ENCODE peak calls at places on chromosomes 6 and 20, in seven cellular contexts. Y is astrocyte of the spinal cord; W is heart right ventricle; K is epithelial cell of proximal tubule; C is fibroblast of villous mesenchyme; Z is GM12865; P is CD8-positive, alpha-beta T cell. X is an unnamed sample.

GRCh38 chr6:52305948-52306767 is 21.6 kb upstream of the MCM3 start:
- DNase-seq in W (no peak), P (no peak), Z (peak), C (no peak), K (no peak), Y (no peak), X (peak)

GRCh38 chr6:35160642-35161041 is 19.5 kb upstream of the TCP11 start:
- DNase-seq in Y (no peak), Z (no peak), C (no peak), P (no peak), W (no peak), K (no peak), X (no peak)

GRCh38 chr20:46438156-46438750 is 31.8 kb upstream of the ELMO2 start:
- DNase-seq in Z (peak), P (no peak), K (no peak), Y (peak), W (peak), C (peak), X (peak)

GRCh38 chr20:33837096-33837830 is 26.1 kb downstream of the CHMP4B start:
- DNase-seq in Y (no peak), P (no peak), Z (peak), C (no peak), K (no peak), W (no peak), X (peak)

GRCh38 chr6:168851460-168852103 is 402.1 kb downstream of the THBS2 start:
- DNase-seq in W (no peak), Z (no peak), K (no peak), Y (peak), P (no peak), C (peak), X (no peak)

GRCh38 chr20:39107741-39108140 is 145.6 kb downstream of the DHX35 start:
- DNase-seq in Z (no peak), W (no peak), Y (no peak), P (no peak), K (no peak), C (peak), X (no peak)

GRCh38 chr6:166712554-166713228 is 85.6 kb upstream of the RPS6KA2 start:
- DNase-seq in K (no peak), Y (no peak), W (no peak), P (no peak), Z (no peak), C (no peak), X (no peak)

GRCh38 chr20:63708301-63709148 is 686 bp downstream of the ZGPAT start:
- DNase-seq in P (no peak), C (no peak), K (no peak), Z (peak), W (no peak), Y (no peak), X (peak)

GRCh38 chr6:119476024-119476423 is 126.5 kb upstream of the MAN1A1 start:
- DNase-seq in Y (no peak), W (no peak), P (no peak), C (no peak), K (no peak), Z (no peak), X (no peak)

GRCh38 chr20:50413088-50413500 is 97.1 kb upstream of the PTPN1 start:
- DNase-seq in C (peak), K (no peak), P (no peak), Z (no peak), Y (no peak), W (no peak), X (no peak)

GRCh38 chr6:152086223-152086873 is 278.9 kb downstream of the ESR1 start:
- DNase-seq in Z (no peak), W (no peak), K (no peak), P (no peak), C (no peak), Y (no peak), X (no peak)

GRCh38 chr6:56328366-56328765 is 81.0 kb upstream of the COL21A1 start:
- DNase-seq in K (no peak), Y (no peak), Z (no peak), C (no peak), P (no peak), W (no peak), X (no peak)

GRCh38 chr6:113276631-113277030 is 580.5 kb upstream of the MARCKS start:
- DNase-seq in W (no peak), C (no peak), Y (no peak), Z (no peak), P (no peak), K (no peak), X (no peak)

GRCh38 chr6:92779758-92780157 is 639.6 kb downstream of the EPHA7 start:
- DNase-seq in C (peak), K (peak), W (peak), P (no peak), Z (no peak), Y (peak), X (no peak)

GRCh38 chr6:84618836-84619235 is 145.6 kb downstream of the TBX18 start:
- DNase-seq in Z (no peak), K (no peak), P (no peak), Y (peak), C (peak), W (no peak), X (no peak)

GRCh38 chr20:47727170-47727880 is 58.0 kb downstream of the SULF2 start:
- DNase-seq in C (no peak), Z (peak), K (no peak), P (peak), Y (no peak), W (peak), X (peak)

GRCh38 chr6:110703906-110704594 is 111.2 kb downstream of the CDK19 start:
- DNase-seq in Z (no peak), W (no peak), C (peak), P (no peak), K (peak), Y (no peak), X (no peak)

GRCh38 chr20:50789968-50790650 is 4.8 kb upstream of the BCAS4 start:
- DNase-seq in P (no peak), W (no peak), C (no peak), K (no peak), Z (no peak), Y (no peak), X (no peak)

GRCh38 chr6:149917679-149918078 is 5.2 kb downstream of the RAET1G start:
- DNase-seq in Y (no peak), C (no peak), P (no peak), K (no peak), W (no peak), Z (no peak), X (no peak)

GRCh38 chr20:20010639-20011500 is 6.3 kb upstream of the NAA20 start:
- DNase-seq in Y (peak), C (peak), W (no peak), K (no peak), Z (no peak), P (no peak), X (no peak)

GRCh38 chr20:52269926-52270325 is 78.3 kb upstream of the ZFP64 start:
- DNase-seq in W (no peak), C (no peak), Y (no peak), P (no peak), Z (no peak), K (no peak), X (no peak)

GRCh38 chr20:23362392-23363256 is 642 bp downstream of the GZF1 start:
- DNase-seq in Y (peak), P (peak), W (peak), Z (peak), C (peak), K (no peak), X (no peak)

GRCh38 chr20:43559147-43559477 is 285 bp downstream of the SGK2 start:
- DNase-seq in C (no peak), W (no peak), P (no peak), K (no peak), Y (no peak), Z (no peak), X (no peak)

GRCh38 chr20:32522525-32522774 is 62.7 kb downstream of the NOL4L start:
- DNase-seq in C (no peak), Y (no peak), P (no peak), Z (no peak), K (no peak), W (no peak), X (no peak)

GRCh38 chr6:70345619-70346018 is 42.7 kb upstream of the COL9A1 start:
- DNase-seq in C (no peak), K (no peak), P (no peak), W (no peak), Z (no peak), Y (no peak), X (no peak)

GRCh38 chr6:160306284-160306683 is 41.9 kb upstream of the SLC22A3 start:
- DNase-seq in K (no peak), C (no peak), W (no peak), Z (no peak), Y (no peak), P (no peak), X (no peak)

GRCh38 chr20:1881240-1881835 is 13.9 kb upstream of the SIRPA start:
- DNase-seq in K (no peak), P (no peak), Y (no peak), W (no peak), C (no peak), Z (no peak), X (no peak)

GRCh38 chr6:3031857-3032256 is 32.2 kb downstream of the NQO2 start:
- DNase-seq in P (no peak), Y (no peak), K (no peak), W (no peak), C (no peak), Z (peak), X (no peak)
- TF ChIP-seq CTCF in P (no peak), Y (no peak), K (no peak), W (no peak), C (no peak), Z (no peak), X (no peak)

DNA sequence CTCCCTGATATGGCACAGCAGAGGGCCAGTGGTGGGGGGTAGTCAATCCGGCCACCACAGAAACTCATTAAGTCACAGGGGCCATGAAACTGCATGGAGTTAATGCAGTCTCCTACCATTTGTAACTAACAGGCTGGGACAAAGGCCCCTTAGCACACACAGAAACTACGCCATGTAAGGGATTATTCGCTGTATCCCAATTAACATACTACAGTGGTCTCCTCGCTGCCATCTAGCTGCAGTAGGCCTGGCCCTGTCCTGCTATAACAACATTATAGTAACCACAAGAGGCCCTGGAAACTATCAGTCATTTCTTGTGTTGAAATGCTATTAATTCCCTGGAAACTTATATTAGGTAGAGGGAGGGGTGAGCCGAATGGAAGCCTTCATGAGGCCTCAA is 72.3 kb upstream of the CCN2 start:
- DNase-seq in Y (no peak), W (no peak), C (peak), K (no peak), Z (no peak), P (no peak), X (no peak)
- TF ChIP-seq CTCF in Y (peak), W (no peak), C (no peak), K (peak), Z (no peak), P (no peak), X (no peak)

GRCh38 chr6:42135161-42135560 is 7.3 kb downstream of the C6orf132 start:
- DNase-seq in W (no peak), Y (no peak), C (no peak), K (no peak), Z (no peak), P (no peak), X (no peak)

GRCh38 chr6:42136508-42137191 is 5.8 kb downstream of the C6orf132 start:
- DNase-seq in C (peak), Y (peak), P (no peak), K (peak), Z (peak), W (no peak), X (peak)

GRCh38 chr6:42131531-42131930 is 10.9 kb downstream of the C6orf132 start:
- DNase-seq in Z (no peak), Y (peak), W (no peak), C (peak), P (no peak), K (no peak), X (no peak)

GRCh38 chr6:42135722-42136121 is 6.7 kb downstream of the C6orf132 start:
- DNase-seq in W (no peak), K (no peak), P (no peak), C (no peak), Z (no peak), Y (no peak), X (no peak)

GRCh38 chr6:42133926-42134325 is 8.5 kb downstream of the C6orf132 start:
- DNase-seq in C (no peak), K (no peak), W (no peak), P (no peak), Y (no peak), Z (no peak), X (no peak)
- TF ChIP-seq CTCF in C (no peak), K (no peak), W (no peak), P (no peak), Y (no peak), Z (no peak), X (no peak)

GRCh38 chr6:45590225-45590624 is 212.5 kb upstream of the SUPT3H start:
- DNase-seq in K (peak), W (no peak), Z (no peak), C (peak), P (no peak), Y (peak), X (no peak)

GRCh38 chr6:45587229-45588060 is 209.7 kb upstream of the SUPT3H start:
- DNase-seq in W (no peak), C (no peak), Y (no peak), K (no peak), P (no peak), Z (no peak), X (no peak)

GRCh38 chr6:45591306-45591705 is 213.6 kb upstream of the SUPT3H start:
- DNase-seq in C (peak), W (no peak), Z (no peak), Y (peak), P (no peak), K (no peak), X (no peak)

GRCh38 chr6:45590751-45591184 is 213.0 kb upstream of the SUPT3H start:
- DNase-seq in W (no peak), K (no peak), C (peak), Y (peak), P (no peak), Z (no peak), X (no peak)

DNA sequence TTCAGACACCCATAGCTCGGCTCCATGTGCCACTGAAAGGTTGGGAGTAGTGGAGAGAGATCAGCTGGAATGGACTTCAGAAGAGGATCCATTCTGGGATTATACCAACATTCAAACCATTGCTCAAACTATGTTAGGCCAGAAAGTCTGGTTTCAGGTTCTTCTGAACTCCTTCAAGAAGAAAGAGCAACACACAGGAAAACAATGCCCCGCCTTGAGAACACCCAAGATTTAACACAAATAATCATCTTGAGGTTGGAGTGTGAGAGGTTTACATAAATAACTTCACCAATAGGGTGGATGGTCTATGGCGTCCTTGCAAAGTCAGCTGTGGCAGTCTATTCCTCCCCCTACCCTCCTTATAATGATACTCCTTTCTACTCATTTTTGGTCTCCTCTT is 211.6 kb upstream of the SUPT3H start:
- DNase-seq in Z (no peak), C (no peak), K (no peak), P (no peak), W (no peak), Y (no peak), X (no peak)
- TF ChIP-seq CTCF in Z (no peak), C (no peak), K (no peak), P (no peak), W (no peak), Y (no peak), X (no peak)

GRCh38 chr6:148526145-148526544 is 183.5 kb downstream of the SASH1 start:
- DNase-seq in K (no peak), Z (no peak), W (no peak), C (no peak), P (no peak), Y (no peak), X (no peak)

GRCh38 chr6:148530394-148530923 is 187.8 kb downstream of the SASH1 start:
- DNase-seq in W (no peak), C (peak), Z (peak), K (peak), Y (peak), P (no peak), X (peak)

GRCh38 chr6:148529010-148529409 is 186.4 kb downstream of the SASH1 start:
- DNase-seq in K (no peak), Y (no peak), P (no peak), W (no peak), Z (no peak), C (no peak), X (no peak)

GRCh38 chr6:148530976-148531375 is 188.3 kb downstream of the SASH1 start:
- DNase-seq in Z (no peak), P (no peak), W (no peak), Y (no peak), C (no peak), K (no peak), X (no peak)

GRCh38 chr6:148528292-148528691 is 185.7 kb downstream of the SASH1 start:
- DNase-seq in K (no peak), Z (no peak), C (peak), Y (no peak), P (no peak), W (no peak), X (no peak)
- TF ChIP-seq CTCF in K (no peak), Z (no peak), C (peak), Y (peak), P (no peak), W (no peak), X (no peak)

GRCh38 chr20:44622501-44623270 is 28.8 kb downstream of the ADA start:
- DNase-seq in Y (no peak), P (no peak), C (no peak), Z (no peak), K (no peak), W (no peak), X (no peak)
- TF ChIP-seq CTCF in Y (no peak), P (no peak), C (no peak), Z (no peak), K (no peak), W (no peak), X (no peak)

X was measured in GM13976.